ENCODE peak calls at places on chromosomes 3 and 15, in ten cellular contexts. P is cardiac muscle cell; C is Calu3; O is mesothelial cell of epicardium; L is brain microvascular endothelial cell; S is GM20000; U is LNCaP clone FGC; D is CD8-positive, alpha-beta T cell; J is psoas muscle; W is Caco-2. Q is an unnamed sample.

GRCh38 chr3:23549148-23549910 is 256.4 kb upstream of the UBE2E1 start:
- DNase-seq in P (no peak), C (no peak), O (no peak), L (no peak), S (no peak), U (no peak), D (no peak), J (no peak), W (peak), Q (no peak)

GRCh38 chr3:102687851-102688555 is 253.2 kb downstream of the ZPLD1 start:
- DNase-seq in P (no peak), C (no peak), O (no peak), L (no peak), S (no peak), U (no peak), D (no peak), J (no peak), W (no peak), Q (no peak)

GRCh38 chr3:15681668-15682067 is 80.1 kb downstream of the BTD start:
- DNase-seq in P (no peak), C (no peak), O (no peak), L (no peak), S (no peak), U (no peak), D (no peak), J (no peak), W (no peak), Q (no peak)

GRCh38 chr3:103210583-103210982 is 775.8 kb downstream of the ZPLD1 start:
- DNase-seq in P (no peak), C (no peak), O (no peak), L (no peak), S (no peak), U (no peak), D (no peak), J (no peak), W (no peak), Q (no peak)

GRCh38 chr3:67901681-67902080 is 247.3 kb upstream of the SUCLG2 start:
- DNase-seq in P (no peak), C (no peak), O (no peak), L (no peak), S (no peak), U (no peak), D (peak), J (no peak), W (no peak), Q (no peak)

GRCh38 chr15:84836859-84837258 is 19.7 kb downstream of the ALPK3 start:
- DNase-seq in P (no peak), C (no peak), O (no peak), L (no peak), S (no peak), U (no peak), D (no peak), J (no peak), W (no peak), Q (no peak)

GRCh38 chr3:106399208-106399607 is 530.4 kb upstream of the CBLB start:
- DNase-seq in P (no peak), C (no peak), O (no peak), L (no peak), S (no peak), U (no peak), D (no peak), J (no peak), W (no peak), Q (no peak)

GRCh38 chr3:99774467-99774866 is 43.2 kb upstream of the CMSS1 start:
- DNase-seq in P (peak), C (peak), O (no peak), L (peak), S (peak), U (peak), D (no peak), J (no peak), W (no peak), Q (peak)

GRCh38 chr15:53586815-53587214 is 172.6 kb downstream of the WDR72 start:
- DNase-seq in P (no peak), C (peak), O (peak), L (peak), S (peak), U (no peak), D (no peak), J (no peak), W (peak), Q (peak)

GRCh38 chr15:60351066-60351465 is 46.7 kb downstream of the ANXA2 start:
- DNase-seq in P (no peak), C (no peak), O (no peak), L (no peak), S (no peak), U (no peak), D (no peak), J (no peak), W (no peak), Q (no peak)

GRCh38 chr3:39531681-39532080 is 64.2 kb downstream of the MOBP start:
- DNase-seq in P (peak), C (peak), O (no peak), L (peak), S (no peak), U (no peak), D (no peak), J (no peak), W (no peak), Q (no peak)

GRCh38 chr3:19757773-19758172 is 176.2 kb downstream of the EFHB start:
- DNase-seq in P (no peak), C (no peak), O (no peak), L (no peak), S (no peak), U (no peak), D (no peak), J (no peak), W (no peak), Q (no peak)

GRCh38 chr15:40470423-40471104 is at the start of gene CHST14:
- DNase-seq in P (peak), C (peak), O (peak), L (peak), S (peak), U (no peak), D (peak), J (peak), W (peak), Q (peak)

GRCh38 chr3:37163262-37164020 is 10.9 kb downstream of the LRRFIP2 start:
- DNase-seq in P (peak), C (no peak), O (no peak), L (peak), S (no peak), U (no peak), D (no peak), J (no peak), W (no peak), Q (peak)

GRCh38 chr3:149657796-149658443 is at the start of gene WWTR1:
- DNase-seq in P (peak), C (peak), O (peak), L (peak), S (peak), U (no peak), D (peak), J (peak), W (peak), Q (peak)

GRCh38 chr3:73516656-73517055 is 108.1 kb downstream of the PDZRN3 start:
- DNase-seq in P (no peak), C (no peak), O (no peak), L (no peak), S (no peak), U (peak), D (no peak), J (no peak), W (no peak), Q (no peak)

GRCh38 chr15:27846722-27847420 is 252.2 kb downstream of the OCA2 start:
- DNase-seq in P (no peak), C (no peak), O (no peak), L (no peak), S (no peak), U (no peak), D (no peak), J (no peak), W (no peak), Q (no peak)

GRCh38 chr15:72502220-72502809 is 28.2 kb downstream of the ARIH1 start:
- DNase-seq in P (no peak), C (no peak), O (no peak), L (no peak), S (no peak), U (no peak), D (no peak), J (no peak), W (no peak), Q (no peak)

GRCh38 chr15:42371125-42371524 is 11.8 kb downstream of the CAPN3 start:
- DNase-seq in P (peak), C (no peak), O (no peak), L (peak), S (no peak), U (no peak), D (no peak), J (no peak), W (no peak), Q (no peak)

GRCh38 chr3:148861277-148861869 is 3.7 kb upstream of the CPA3 start:
- DNase-seq in P (peak), C (no peak), O (no peak), L (no peak), S (peak), U (peak), D (no peak), J (no peak), W (no peak), Q (peak)

GRCh38 chr15:67190813-67191212 is 63.6 kb downstream of the AAGAB start:
- DNase-seq in P (no peak), C (no peak), O (no peak), L (no peak), S (peak), U (no peak), D (no peak), J (no peak), W (no peak), Q (no peak)

GRCh38 chr3:20772869-20773268 is 586.9 kb upstream of the SGO1 start:
- DNase-seq in P (no peak), C (no peak), O (no peak), L (no peak), S (no peak), U (no peak), D (no peak), J (no peak), W (no peak), Q (no peak)

GRCh38 chr3:156358232-156358631 is 196.7 kb downstream of the SSR3 start:
- DNase-seq in P (no peak), C (no peak), O (no peak), L (no peak), S (no peak), U (no peak), D (no peak), J (no peak), W (no peak), Q (no peak)

GRCh38 chr3:13706451-13706850 is 157.5 kb downstream of the FBLN2 start:
- DNase-seq in P (no peak), C (no peak), O (peak), L (no peak), S (no peak), U (no peak), D (peak), J (no peak), W (peak), Q (no peak)

GRCh38 chr3:11604139-11604895 is 39.4 kb downstream of the VGLL4 start:
- DNase-seq in P (peak), C (no peak), O (no peak), L (peak), S (no peak), U (no peak), D (no peak), J (no peak), W (no peak), Q (no peak)

GRCh38 chr3:173045770-173046382 is 95.2 kb downstream of the SPATA16 start:
- DNase-seq in P (peak), C (no peak), O (no peak), L (no peak), S (no peak), U (no peak), D (no peak), J (no peak), W (no peak), Q (no peak)
- TF ChIP-seq CTCF in P (peak), C (peak), O (peak), L (no peak), S (no peak), U (peak), D (no peak), J (no peak), W (peak), Q (no peak)

GRCh38 chr3:107738486-107739183 is 215.9 kb downstream of the BBX start:
- DNase-seq in P (no peak), C (no peak), O (no peak), L (no peak), S (no peak), U (no peak), D (no peak), J (no peak), W (no peak), Q (no peak)

GRCh38 chr3:107745354-107745753 is 222.6 kb downstream of the BBX start:
- DNase-seq in P (no peak), C (no peak), O (no peak), L (no peak), S (no peak), U (no peak), D (no peak), J (no peak), W (no peak), Q (no peak)

GRCh38 chr3:107737909-107738308 is 215.1 kb downstream of the BBX start:
- DNase-seq in P (no peak), C (no peak), O (no peak), L (no peak), S (no peak), U (no peak), D (no peak), J (no peak), W (no peak), Q (no peak)

GRCh38 chr3:107739227-107739626 is 216.5 kb downstream of the BBX start:
- DNase-seq in P (no peak), C (no peak), O (no peak), L (no peak), S (no peak), U (no peak), D (no peak), J (no peak), W (no peak), Q (no peak)

DNA sequence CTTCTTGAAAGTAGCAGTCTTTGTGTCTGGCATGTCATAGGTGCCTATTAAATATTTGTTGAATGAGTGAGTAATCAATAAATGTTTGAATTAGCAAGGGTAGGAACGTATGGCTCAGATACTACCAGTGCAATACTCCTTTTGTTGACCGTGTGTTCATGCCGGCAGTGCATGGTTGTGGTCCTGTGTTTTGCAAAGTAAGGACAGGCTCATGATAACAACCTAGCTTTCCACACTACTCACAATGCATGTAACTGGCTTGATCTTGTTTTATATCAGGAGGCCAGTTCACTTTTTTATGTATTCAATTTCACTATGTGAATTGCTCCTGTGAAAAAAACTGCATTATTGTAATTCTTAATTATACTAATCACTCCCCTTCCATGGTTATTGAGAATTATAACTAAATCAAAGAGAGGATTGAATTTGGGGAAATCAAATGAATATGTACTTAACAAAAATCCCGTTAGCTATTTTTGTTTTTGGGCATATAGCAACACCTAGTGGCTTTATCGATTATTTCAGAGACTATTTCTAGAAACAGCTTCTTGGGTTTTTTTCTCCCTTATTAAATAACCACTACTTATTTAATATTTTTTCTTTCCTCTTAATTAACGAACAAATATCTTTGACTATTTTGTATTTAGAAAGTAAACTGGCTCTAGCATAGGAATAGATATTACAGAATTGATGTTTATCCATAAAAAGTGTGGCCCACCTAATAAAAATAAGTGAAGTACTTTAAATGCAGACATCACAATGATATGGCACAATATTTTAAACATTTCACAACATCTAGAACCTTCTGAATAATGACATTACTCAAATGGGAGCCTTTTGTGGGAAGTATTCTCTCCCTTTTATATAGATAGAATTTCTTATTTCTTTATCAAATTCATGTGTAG is 218.5 kb downstream of the BBX start:
- DNase-seq in P (peak), C (no peak), O (no peak), L (no peak), S (no peak), U (no peak), D (no peak), J (no peak), W (no peak), Q (peak)
- TF ChIP-seq CTCF in P (peak), C (no peak), O (peak), L (peak), S (peak), U (peak), D (peak), J (peak), W (peak), Q (peak)

GRCh38 chr3:170363471-170363994 is 6.0 kb downstream of the SKIL start:
- DNase-seq in P (no peak), C (no peak), O (no peak), L (no peak), S (no peak), U (no peak), D (no peak), J (no peak), W (no peak), Q (no peak)

GRCh38 chr3:170367797-170368196 is 10.3 kb downstream of the SKIL start:
- DNase-seq in P (no peak), C (no peak), O (no peak), L (no peak), S (no peak), U (no peak), D (no peak), J (no peak), W (no peak), Q (no peak)

GRCh38 chr3:170361711-170362110 is 4.2 kb downstream of the SKIL start:
- DNase-seq in P (peak), C (no peak), O (no peak), L (no peak), S (no peak), U (no peak), D (no peak), J (no peak), W (no peak), Q (no peak)

GRCh38 chr3:170368921-170369320 is 11.4 kb downstream of the SKIL start:
- DNase-seq in P (peak), C (no peak), O (no peak), L (no peak), S (no peak), U (no peak), D (no peak), J (no peak), W (no peak), Q (no peak)

GRCh38 chr3:170364965-170365364 is 7.5 kb downstream of the SKIL start:
- DNase-seq in P (no peak), C (no peak), O (no peak), L (no peak), S (no peak), U (no peak), D (no peak), J (no peak), W (no peak), Q (no peak)
- TF ChIP-seq CTCF in P (no peak), C (no peak), O (no peak), L (no peak), S (no peak), U (no peak), D (no peak), J (no peak), W (no peak), Q (no peak)

GRCh38 chr3:65080432-65080831 is 392.6 kb upstream of the ADAMTS9 start:
- DNase-seq in P (no peak), C (peak), O (no peak), L (no peak), S (no peak), U (no peak), D (no peak), J (no peak), W (peak), Q (no peak)
- TF ChIP-seq CTCF in P (no peak), C (no peak), O (no peak), L (peak), S (no peak), U (peak), D (no peak), J (peak), W (no peak), Q (no peak)

GRCh38 chr3:45001738-45002137 is 24.4 kb upstream of the CLEC3B start:
- DNase-seq in P (no peak), C (no peak), O (no peak), L (no peak), S (no peak), U (no peak), D (no peak), J (no peak), W (no peak), Q (no peak)
- TF ChIP-seq CTCF in P (no peak), C (no peak), O (no peak), L (peak), S (no peak), U (no peak), D (no peak), J (no peak), W (no peak), Q (no peak)

DNA sequence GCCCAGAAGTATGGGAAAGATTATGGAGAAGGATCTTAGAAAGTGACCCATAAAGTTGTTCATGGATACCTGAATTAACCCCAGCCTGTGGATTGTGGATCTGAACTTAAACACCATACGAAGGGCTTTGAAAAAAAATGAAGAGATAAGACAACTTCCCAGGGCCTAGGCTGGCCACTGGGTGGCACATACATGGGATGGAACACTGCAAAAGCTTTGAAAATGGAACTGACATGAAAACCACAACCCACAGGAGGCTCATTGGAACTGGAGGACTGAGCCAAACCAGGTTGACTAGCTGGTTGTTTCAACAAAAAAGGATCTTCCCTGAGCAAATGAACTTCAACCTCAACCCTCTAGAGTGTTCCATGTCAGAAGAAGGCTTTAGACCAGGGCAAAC is 34.5 kb downstream of the FMN1 start:
- DNase-seq in P (no peak), C (no peak), O (no peak), L (no peak), S (no peak), U (no peak), D (no peak), J (no peak), W (no peak), Q (peak)
- TF ChIP-seq CTCF in P (no peak), C (no peak), O (no peak), L (peak), S (no peak), U (no peak), D (no peak), J (peak), W (no peak), Q (no peak)

GRCh38 chr15:29107291-29107890 is 162.2 kb downstream of the NSMCE3 start:
- DNase-seq in P (no peak), C (no peak), O (no peak), L (no peak), S (no peak), U (no peak), D (no peak), J (no peak), W (no peak), Q (no peak)

GRCh38 chr15:29105151-29105785 is 164.4 kb downstream of the NSMCE3 start:
- DNase-seq in P (no peak), C (no peak), O (no peak), L (no peak), S (no peak), U (no peak), D (no peak), J (no peak), W (no peak), Q (no peak)

GRCh38 chr15:29104566-29104880 is 165.1 kb downstream of the NSMCE3 start:
- DNase-seq in P (no peak), C (no peak), O (no peak), L (no peak), S (no peak), U (no peak), D (no peak), J (no peak), W (no peak), Q (no peak)

GRCh38 chr15:29106551-29107290 is 162.9 kb downstream of the NSMCE3 start:
- DNase-seq in P (no peak), C (no peak), O (no peak), L (no peak), S (no peak), U (no peak), D (no peak), J (no peak), W (no peak), Q (no peak)

GRCh38 chr15:29106116-29106515 is 163.5 kb downstream of the NSMCE3 start:
- DNase-seq in P (no peak), C (no peak), O (no peak), L (no peak), S (no peak), U (no peak), D (no peak), J (no peak), W (no peak), Q (no peak)
- TF ChIP-seq CTCF in P (no peak), C (no peak), O (no peak), L (no peak), S (no peak), U (no peak), D (no peak), J (no peak), W (no peak), Q (no peak)

GRCh38 chr3:9800529-9800928 is 7.6 kb downstream of the ARPC4 start:
- DNase-seq in P (no peak), C (no peak), O (no peak), L (no peak), S (no peak), U (no peak), D (no peak), J (no peak), W (no peak), Q (no peak)
- TF ChIP-seq CTCF in P (peak), C (no peak), O (peak), L (peak), S (no peak), U (peak), D (no peak), J (peak), W (no peak), Q (peak)